ENCODE peak calls at places on chromosomes 3 and 15, in six cellular contexts. Z is A549, O is HepG2, M is SK-N-SH, I is K562, Y is H1. Q is an unnamed sample.

GRCh38 chr3:58392191-58392590 is 41.4 kb downstream of the PDHB start:
- DNase-seq in Z (no peak), O (peak), M (no peak), I (no peak), Y (no peak), Q (no peak)

GRCh38 chr3:134291300-134292254 is 40.9 kb upstream of the RYK start:
- DNase-seq in Z (peak), O (no peak), M (no peak), I (no peak), Y (no peak), Q (no peak)

GRCh38 chr15:83081256-83082014 is 14.4 kb upstream of the BTBD1 start:
- DNase-seq in Z (no peak), O (no peak), M (no peak), I (no peak), Y (no peak), Q (no peak)

GRCh38 chr3:33699275-33699674 is 18.8 kb downstream of the CLASP2 start:
- DNase-seq in Z (no peak), O (no peak), M (no peak), I (no peak), Y (no peak), Q (no peak)

GRCh38 chr15:98649621-98649995 is 1.3 kb downstream of the IGF1R start:
- DNase-seq in Z (no peak), O (no peak), M (peak), I (no peak), Y (no peak), Q (no peak)

GRCh38 chr3:156360992-156361391 is 193.9 kb downstream of the SSR3 start:
- DNase-seq in Z (no peak), O (no peak), M (no peak), I (no peak), Y (no peak), Q (no peak)

GRCh38 chr3:11799777-11800176 is 46.9 kb downstream of the TAMM41 start:
- DNase-seq in Z (no peak), O (no peak), M (no peak), I (no peak), Y (no peak), Q (no peak)

GRCh38 chr3:31356941-31357340 is 175.8 kb upstream of the STT3B start:
- DNase-seq in Z (peak), O (no peak), M (no peak), I (peak), Y (no peak), Q (no peak)

GRCh38 chr15:68731318-68731897 is 89.3 kb downstream of the ANP32A start:
- DNase-seq in Z (no peak), O (no peak), M (no peak), I (no peak), Y (no peak), Q (no peak)

GRCh38 chr3:194136519-194137313 is 768 bp downstream of the HES1 start:
- DNase-seq in Z (peak), O (peak), M (peak), I (peak), Y (no peak), Q (no peak)

GRCh38 chr3:38099518-38099917 is 37.4 kb downstream of the ACAA1 start:
- DNase-seq in Z (no peak), O (no peak), M (no peak), I (no peak), Y (no peak), Q (no peak)

GRCh38 chr3:100001514-100002270 is 112.6 kb downstream of the FILIP1L start:
- DNase-seq in Z (no peak), O (no peak), M (no peak), I (no peak), Y (no peak), Q (no peak)

GRCh38 chr3:58651268-58651667 is 15.3 kb downstream of the FAM3D start:
- DNase-seq in Z (no peak), O (no peak), M (no peak), I (no peak), Y (no peak), Q (no peak)

GRCh38 chr3:17489139-17489538 is 253.3 kb downstream of the TBC1D5 start:
- DNase-seq in Z (no peak), O (no peak), M (no peak), I (no peak), Y (no peak), Q (no peak)

GRCh38 chr3:21138085-21138484 is 612.9 kb downstream of the ZNF385D start:
- DNase-seq in Z (no peak), O (no peak), M (no peak), I (no peak), Y (no peak), Q (no peak)

GRCh38 chr3:129560931-129561594 is 18.1 kb downstream of the H1-8 start:
- DNase-seq in Z (peak), O (no peak), M (peak), I (no peak), Y (no peak), Q (no peak)

GRCh38 chr3:71050133-71050520 is 533.4 kb downstream of the FOXP1 start:
- DNase-seq in Z (peak), O (peak), M (no peak), I (no peak), Y (no peak), Q (no peak)

GRCh38 chr3:76547674-76548073 is 492.2 kb upstream of the ROBO2 start:
- DNase-seq in Z (no peak), O (no peak), M (peak), I (no peak), Y (no peak), Q (no peak)

GRCh38 chr15:69056365-69056764 is 41.9 kb downstream of the NOX5 start:
- DNase-seq in Z (no peak), O (no peak), M (no peak), I (no peak), Y (no peak), Q (no peak)

GRCh38 chr15:65561934-65562333 is 31.7 kb downstream of the HACD3 start:
- DNase-seq in Z (no peak), O (no peak), M (no peak), I (no peak), Y (no peak), Q (no peak)

GRCh38 chr3:193087336-193087735 is 153.7 kb upstream of the PLAAT1 start:
- DNase-seq in Z (no peak), O (no peak), M (no peak), I (no peak), Y (no peak), Q (no peak)

GRCh38 chr3:197613187-197613586 is 57.4 kb upstream of the BDH1 start:
- DNase-seq in Z (no peak), O (no peak), M (no peak), I (no peak), Y (no peak), Q (no peak)

GRCh38 chr3:152899306-152899705 is 64.4 kb downstream of the P2RY1 start:
- DNase-seq in Z (no peak), O (no peak), M (no peak), I (no peak), Y (no peak), Q (no peak)

GRCh38 chr15:97902140-97902780 is 58.2 kb upstream of the ARRDC4 start:
- DNase-seq in Z (no peak), O (no peak), M (no peak), I (no peak), Y (no peak), Q (no peak)

GRCh38 chr3:38738630-38739395 is 77.2 kb downstream of the SCN10A start:
- DNase-seq in Z (peak), O (peak), M (peak), I (peak), Y (peak), Q (no peak)

GRCh38 chr15:91824256-91824655 is 29.3 kb upstream of the SLCO3A1 start:
- DNase-seq in Z (no peak), O (no peak), M (no peak), I (no peak), Y (no peak), Q (no peak)

GRCh38 chr3:129087138-129087702 is 26.6 kb downstream of the GP9 start:
- DNase-seq in Z (no peak), O (peak), M (no peak), I (no peak), Y (no peak), Q (no peak)

GRCh38 chr15:42289166-42289565 is 15.9 kb upstream of the TMEM87A start:
- DNase-seq in Z (no peak), O (no peak), M (no peak), I (no peak), Y (no peak), Q (no peak)

GRCh38 chr3:133641254-133641653 is 20.5 kb downstream of the TOPBP1 start:
- DNase-seq in Z (no peak), O (no peak), M (no peak), I (no peak), Y (no peak), Q (no peak)

GRCh38 chr3:71378509-71378908 is 205.0 kb downstream of the FOXP1 start:
- DNase-seq in Z (no peak), O (no peak), M (no peak), I (no peak), Y (no peak), Q (no peak)

GRCh38 chr15:84023636-84024035 is 211.9 kb upstream of the GOLGA6L4 start:
- DNase-seq in Z (peak), O (peak), M (peak), I (peak), Y (no peak), Q (no peak)

GRCh38 chr3:10173926-10174435 is 9.3 kb downstream of the IRAK2 start:
- DNase-seq in Z (peak), O (peak), M (no peak), I (peak), Y (no peak), Q (no peak)

GRCh38 chr3:51382947-51383578 is 2.0 kb upstream of the MANF start:
- DNase-seq in Z (no peak), O (no peak), M (no peak), I (no peak), Y (no peak), Q (no peak)

GRCh38 chr3:66322436-66322835 is 101.6 kb downstream of the SLC25A26 start:
- DNase-seq in Z (no peak), O (no peak), M (no peak), I (no peak), Y (no peak), Q (no peak)
- TF ChIP-seq CHD2 in Z (no peak), O (no peak), M (no peak), I (no peak), Y (no peak), Q (no peak)

GRCh38 chr3:98483626-98484025 is 13.9 kb upstream of the OR5K2 start:
- DNase-seq in Z (no peak), O (no peak), M (no peak), I (no peak), Y (no peak), Q (no peak)

DNA sequence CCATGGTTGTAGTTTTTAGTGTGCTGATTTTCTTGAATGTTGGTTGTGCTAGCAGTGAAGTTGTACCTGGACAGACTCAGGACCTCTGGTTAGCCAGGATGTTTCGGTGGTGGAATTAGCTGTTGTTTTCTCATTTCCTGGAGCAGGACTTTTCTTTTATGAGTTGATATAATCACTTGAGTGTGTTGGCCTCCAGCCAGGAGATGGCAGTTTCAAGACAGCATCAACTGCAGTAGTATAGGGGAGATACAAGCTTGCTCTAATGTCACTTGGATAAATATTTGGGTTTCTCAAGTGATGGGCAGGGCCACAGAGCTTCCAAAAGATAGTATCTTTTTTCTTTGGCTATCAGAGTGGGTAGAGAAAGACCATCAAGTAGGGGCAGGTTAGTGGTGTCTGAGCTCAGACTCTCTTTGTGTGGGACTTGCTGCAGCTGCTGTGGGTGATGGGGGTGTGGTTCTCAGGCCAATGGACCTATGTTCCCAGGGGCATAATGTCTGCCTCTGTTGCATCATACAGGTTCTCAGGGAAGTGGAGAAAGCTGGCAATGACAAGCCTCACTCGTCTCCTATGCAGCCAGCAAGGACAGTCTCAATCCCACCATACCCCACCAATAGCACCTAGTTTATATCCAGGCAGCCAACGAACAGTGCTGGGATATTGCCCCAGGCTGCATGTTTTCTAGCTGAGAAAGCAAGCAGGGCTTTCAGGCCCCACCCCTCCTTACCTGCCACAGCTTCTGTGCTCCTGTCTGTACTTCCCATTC is 14.6 kb upstream of the OR5K2 start:
- DNase-seq in Z (no peak), O (no peak), M (no peak), I (peak), Y (no peak), Q (no peak)
- TF ChIP-seq CHD2 in Z (no peak), O (no peak), M (no peak), I (no peak), Y (no peak), Q (no peak)

DNA sequence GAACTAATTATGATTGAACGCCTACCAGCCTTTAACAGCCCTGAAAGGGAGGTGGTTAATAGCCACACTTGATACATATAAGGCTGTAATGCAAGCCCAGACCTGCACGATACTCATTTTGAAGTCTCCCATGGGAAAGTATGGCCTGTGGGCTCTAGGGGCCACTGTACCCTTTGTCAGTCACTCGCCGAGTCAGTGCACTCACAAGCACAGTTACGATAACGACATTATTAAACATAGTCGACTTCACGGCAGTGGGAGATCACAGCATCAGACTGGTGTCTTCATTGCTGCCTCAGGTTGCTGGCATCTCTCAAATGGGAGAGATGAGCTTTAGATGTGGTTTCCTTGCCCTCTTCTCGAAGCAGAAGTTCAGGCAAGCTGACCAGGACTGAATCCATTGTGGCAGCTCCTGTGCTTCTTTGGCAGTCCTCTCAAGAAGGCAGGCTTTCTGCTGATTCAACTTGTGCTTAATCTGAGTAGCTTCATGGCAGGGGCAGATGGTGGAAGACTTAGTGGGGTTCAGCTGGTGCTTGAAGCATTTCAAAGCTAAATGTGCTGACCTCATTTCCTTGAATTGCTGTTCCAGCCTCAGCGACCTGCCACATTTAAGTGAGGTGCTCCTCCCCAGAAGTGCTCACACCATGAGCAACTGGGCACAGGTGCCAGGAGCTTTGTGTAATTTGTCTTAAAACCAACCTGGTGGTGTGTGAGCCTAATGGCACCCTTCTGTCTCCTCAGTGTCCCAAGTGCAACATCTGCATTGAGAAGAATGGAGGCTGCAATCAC is 15.8 kb upstream of the P4HTM start:
- DNase-seq in Z (no peak), O (no peak), M (no peak), I (no peak), Y (no peak), Q (no peak)
- TF ChIP-seq CHD2 in Z (no peak), O (no peak), M (no peak), I (no peak), Y (no peak), Q (no peak)

GRCh38 chr3:56839784-56840724 is 38.3 kb upstream of the ARHGEF3 start:
- DNase-seq in Z (peak), O (peak), M (no peak), I (no peak), Y (no peak), Q (no peak)
- TF ChIP-seq CHD2 in Z (no peak), O (no peak), M (no peak), I (no peak), Y (no peak), Q (no peak)

DNA sequence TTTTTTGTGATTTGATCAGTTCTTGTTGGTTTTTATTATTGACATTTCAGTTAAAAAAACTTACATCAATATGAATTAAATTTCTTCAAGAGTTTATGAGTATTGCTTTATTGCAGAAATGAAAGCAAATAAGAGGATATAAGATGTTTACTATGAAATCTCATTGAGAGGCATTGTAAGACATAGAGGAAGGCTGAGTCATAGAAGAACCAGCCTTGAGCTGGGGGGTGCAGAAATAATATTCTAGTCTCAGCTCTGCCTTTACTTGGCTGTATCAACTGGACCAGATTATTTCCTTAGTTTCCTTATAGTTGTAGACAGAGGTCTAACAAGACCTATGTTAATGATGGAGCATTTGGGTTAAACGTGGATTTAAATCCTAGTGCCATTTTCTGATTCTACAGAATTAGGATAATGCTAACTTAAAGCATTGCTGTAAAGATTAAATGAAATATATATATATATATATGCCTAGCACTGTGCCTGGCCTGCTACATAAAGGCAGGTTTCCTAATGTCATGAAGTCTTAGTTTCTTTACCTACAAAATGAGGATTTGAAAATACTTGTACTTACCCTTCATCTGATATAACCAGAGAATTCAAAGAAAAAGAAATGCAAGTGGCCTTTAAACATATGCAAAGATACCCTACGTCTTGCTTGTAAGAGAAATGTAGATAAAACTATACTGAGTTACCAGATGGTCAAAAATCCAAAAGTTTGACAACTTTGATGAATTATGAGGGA is 7.3 kb downstream of the FAM98B start:
- DNase-seq in Z (no peak), O (no peak), M (no peak), I (no peak), Y (no peak), Q (no peak)
- TF ChIP-seq CHD2 in Z (no peak), O (no peak), M (no peak), I (no peak), Y (no peak), Q (no peak)

DNA sequence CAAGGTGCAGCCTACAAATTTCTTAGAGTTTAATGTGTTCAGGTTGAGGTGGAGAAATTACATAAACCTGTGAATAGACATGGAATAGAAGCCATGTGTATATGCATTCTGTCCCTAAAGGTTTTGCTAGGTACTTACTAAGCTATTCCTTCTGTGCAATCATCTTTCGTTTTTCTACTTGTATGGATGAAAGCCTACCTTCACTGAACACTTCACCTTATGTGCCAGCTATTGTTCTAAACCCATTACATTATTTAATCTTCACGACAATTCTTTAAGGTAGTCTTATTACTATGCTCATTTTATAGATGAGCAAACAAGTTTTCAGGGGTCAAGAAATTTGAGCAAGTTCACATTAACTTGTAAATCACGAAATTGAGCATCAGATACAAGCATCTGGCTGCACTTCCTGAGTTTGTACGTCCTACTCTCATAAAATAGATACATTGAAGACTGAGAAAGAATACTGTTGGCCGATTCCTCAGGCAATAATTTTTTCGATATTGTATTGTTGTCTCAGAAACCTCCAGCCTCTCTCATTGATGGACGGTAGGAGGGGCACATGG is 635 bp upstream of the RCN2 start:
- DNase-seq in Z (no peak), O (no peak), M (no peak), I (peak), Y (no peak), Q (no peak)
- TF ChIP-seq CHD2 in Z (no peak), O (no peak), M (no peak), I (no peak), Y (no peak), Q (no peak)

GRCh38 chr3:29280675-29281264 is at the start of gene RBMS3:
- DNase-seq in Z (peak), O (no peak), M (peak), I (no peak), Y (peak), Q (peak)
- TF ChIP-seq CHD2 in Z (no peak), O (no peak), M (peak), I (no peak), Y (no peak), Q (no peak)

DNA sequence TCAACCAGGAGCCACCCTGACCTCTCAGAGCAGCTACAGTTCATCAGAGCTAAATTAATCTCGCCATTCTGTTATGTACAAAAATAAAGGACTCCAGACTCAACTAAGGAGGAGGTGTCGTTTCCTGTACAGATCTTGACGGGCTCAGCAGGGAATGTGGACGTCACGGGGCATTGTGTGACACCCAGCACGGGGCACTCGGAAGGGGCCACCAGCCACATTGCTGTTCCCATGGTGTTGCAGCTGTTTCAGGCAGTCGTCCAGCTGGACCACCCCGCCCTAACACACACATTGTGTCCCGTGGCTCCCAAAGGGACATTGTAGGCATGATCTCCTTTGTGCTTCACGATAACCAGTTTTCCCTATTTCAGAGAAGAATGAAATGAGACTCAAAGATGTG is 5.6 kb downstream of the SSUH2 start:
- DNase-seq in Z (no peak), O (no peak), M (no peak), I (no peak), Y (no peak), Q (no peak)
- TF ChIP-seq CHD2 in Z (no peak), O (no peak), M (no peak), I (no peak), Y (no peak), Q (no peak)

Q was measured in GM12878.